ENCODE peak calls at places on chromosomes 16 and 17, in five cellular contexts. One of them, this sample, is unnamed.

GRCh38 chr16:2821483-2822157 is 4.6 kb downstream of the PRSS21 start:
- DNase-seq in tibial artery: peak; percentile 32
- DNase-seq in HCT116: no peak
- DNase-seq in pancreas: no peak
- DNase-seq in heart right ventricle: no peak
- DNase-seq in this sample: no peak

GRCh38 chr16:63185235-63185780 is 1149.1 kb upstream of the CDH8 start:
- DNase-seq in HCT116: no peak
- DNase-seq in tibial artery: no peak
- DNase-seq in pancreas: no peak
- DNase-seq in heart right ventricle: no peak
- DNase-seq in this sample: no peak

GRCh38 chr16:22250522-22250921 is 44.4 kb downstream of the EEF2K start:
- DNase-seq in pancreas: no peak
- DNase-seq in tibial artery: no peak
- DNase-seq in HCT116: no peak
- DNase-seq in heart right ventricle: no peak
- DNase-seq in this sample: no peak

GRCh38 chr17:43365356-43365755 is 33.4 kb upstream of the ARL4D start:
- DNase-seq in tibial artery: no peak
- DNase-seq in HCT116: no peak
- DNase-seq in heart right ventricle: no peak
- DNase-seq in pancreas: no peak
- DNase-seq in this sample: no peak

GRCh38 chr17:67245073-67245693 is at the start of gene HELZ:
- DNase-seq in tibial artery: peak; percentile 82
- DNase-seq in pancreas: peak; percentile 77
- DNase-seq in HCT116: peak; percentile 76
- DNase-seq in heart right ventricle: peak; percentile 80
- DNase-seq in this sample: no peak

GRCh38 chr16:68093816-68094613 is 8.8 kb downstream of the NFATC3 start:
- DNase-seq in HCT116: no peak
- DNase-seq in pancreas: no peak
- DNase-seq in tibial artery: no peak
- DNase-seq in heart right ventricle: no peak
- DNase-seq in this sample: no peak

GRCh38 chr17:57940217-57940616 is 15.0 kb downstream of the CUEDC1 start:
- DNase-seq in heart right ventricle: no peak
- DNase-seq in tibial artery: no peak
- DNase-seq in HCT116: no peak
- DNase-seq in pancreas: no peak
- DNase-seq in this sample: no peak

GRCh38 chr17:8056232-8056975 is 17.5 kb downstream of the ALOX15B start:
- DNase-seq in pancreas: no peak
- DNase-seq in heart right ventricle: peak; percentile 23
- DNase-seq in HCT116: no peak
- DNase-seq in tibial artery: peak; percentile 77
- DNase-seq in this sample: no peak

GRCh38 chr16:58495861-58496331 is 4.0 kb upstream of the NDRG4 start:
- DNase-seq in heart right ventricle: no peak
- DNase-seq in tibial artery: no peak
- DNase-seq in HCT116: no peak
- DNase-seq in pancreas: no peak
- DNase-seq in this sample: no peak

GRCh38 chr16:52408197-52408845 is 138.6 kb downstream of the TOX3 start:
- DNase-seq in pancreas: no peak
- DNase-seq in tibial artery: no peak
- DNase-seq in heart right ventricle: no peak
- DNase-seq in HCT116: no peak
- DNase-seq in this sample: no peak

GRCh38 chr17:59668816-59669215 is 38.4 kb downstream of the PTRH2 start:
- DNase-seq in pancreas: no peak
- DNase-seq in tibial artery: no peak
- DNase-seq in heart right ventricle: no peak
- DNase-seq in HCT116: peak; percentile 49
- DNase-seq in this sample: no peak

GRCh38 chr17:54968259-54968953 is at the start of the genes COX11 and STXBP4:
- DNase-seq in HCT116: peak; percentile 98
- DNase-seq in pancreas: peak; percentile 94
- DNase-seq in heart right ventricle: peak; percentile 94
- DNase-seq in tibial artery: peak; percentile 98
- DNase-seq in this sample: peak; percentile 84

GRCh38 chr17:29648005-29648404 is 25.3 kb upstream of the CORO6 start:
- DNase-seq in heart right ventricle: no peak
- DNase-seq in HCT116: no peak
- DNase-seq in tibial artery: no peak
- DNase-seq in pancreas: no peak
- DNase-seq in this sample: no peak

GRCh38 chr17:82943751-82944150 is 103.9 kb upstream of the ZNF750 start:
- DNase-seq in heart right ventricle: no peak
- DNase-seq in HCT116: no peak
- DNase-seq in tibial artery: peak; percentile 50
- DNase-seq in pancreas: no peak
- DNase-seq in this sample: no peak

GRCh38 chr16:67157892-67158635 is 1.6 kb downstream of the TRADD start:
- DNase-seq in tibial artery: no peak
- DNase-seq in HCT116: no peak
- DNase-seq in pancreas: no peak
- DNase-seq in heart right ventricle: no peak
- DNase-seq in this sample: no peak

GRCh38 chr16:86664518-86665318 is 86.4 kb downstream of the FOXL1 start:
- DNase-seq in pancreas: no peak
- DNase-seq in heart right ventricle: no peak
- DNase-seq in tibial artery: peak; percentile 77
- DNase-seq in HCT116: peak; percentile 96
- DNase-seq in this sample: peak; percentile 79

GRCh38 chr17:44473367-44473766 is 29.8 kb downstream of the GPATCH8 start:
- DNase-seq in tibial artery: no peak
- DNase-seq in pancreas: no peak
- DNase-seq in heart right ventricle: no peak
- DNase-seq in HCT116: no peak
- DNase-seq in this sample: no peak

GRCh38 chr16:18942069-18942468 is 15.9 kb upstream of the SMG1 start:
- DNase-seq in heart right ventricle: no peak
- DNase-seq in tibial artery: no peak
- DNase-seq in pancreas: no peak
- DNase-seq in HCT116: no peak
- DNase-seq in this sample: no peak

GRCh38 chr16:10181196-10182162 is 749 bp downstream of the GRIN2A start:
- DNase-seq in pancreas: peak; percentile 50
- DNase-seq in HCT116: peak; percentile 21
- DNase-seq in tibial artery: peak; percentile 74
- DNase-seq in heart right ventricle: peak; percentile 45
- DNase-seq in this sample: peak; percentile 8

GRCh38 chr16:57689772-57690558 is 4.6 kb upstream of the DRC7 start:
- DNase-seq in tibial artery: peak; percentile 40
- DNase-seq in heart right ventricle: peak; percentile 23
- DNase-seq in pancreas: no peak
- DNase-seq in HCT116: no peak
- DNase-seq in this sample: no peak

GRCh38 chr17:70644093-70644492 is 474.8 kb downstream of the KCNJ2 start:
- DNase-seq in tibial artery: no peak
- DNase-seq in HCT116: no peak
- DNase-seq in heart right ventricle: no peak
- DNase-seq in pancreas: no peak
- DNase-seq in this sample: no peak

GRCh38 chr17:49514374-49514738 is 19.3 kb downstream of the NGFR start:
- DNase-seq in tibial artery: peak; percentile 64
- DNase-seq in HCT116: no peak
- DNase-seq in heart right ventricle: no peak
- DNase-seq in pancreas: no peak
- DNase-seq in this sample: no peak

GRCh38 chr17:21095735-21096134 is 31.0 kb upstream of the DHRS7B start:
- DNase-seq in pancreas: no peak
- DNase-seq in tibial artery: no peak
- DNase-seq in HCT116: no peak
- DNase-seq in heart right ventricle: no peak
- DNase-seq in this sample: no peak

GRCh38 chr17:72618018-72618509 is 474.4 kb downstream of the SLC39A11 start:
- DNase-seq in pancreas: peak; percentile 41
- DNase-seq in heart right ventricle: no peak
- DNase-seq in HCT116: peak; percentile 66
- DNase-seq in tibial artery: no peak
- DNase-seq in this sample: peak; percentile 67

GRCh38 chr17:19336938-19337711 is 25.4 kb downstream of the B9D1 start:
- DNase-seq in HCT116: no peak
- DNase-seq in pancreas: no peak
- DNase-seq in heart right ventricle: no peak
- DNase-seq in tibial artery: no peak
- DNase-seq in this sample: no peak

GRCh38 chr16:64532117-64532516 is 589.7 kb downstream of the CDH11 start:
- DNase-seq in HCT116: no peak
- DNase-seq in heart right ventricle: no peak
- DNase-seq in pancreas: no peak
- DNase-seq in tibial artery: no peak
- DNase-seq in this sample: no peak

GRCh38 chr16:65154321-65154720 is 32.5 kb upstream of the CDH11 start:
- DNase-seq in heart right ventricle: no peak
- DNase-seq in HCT116: no peak
- DNase-seq in pancreas: no peak
- DNase-seq in tibial artery: no peak
- DNase-seq in this sample: no peak

GRCh38 chr17:31594416-31594815 is 202.9 kb downstream of the RAB11FIP4 start:
- DNase-seq in heart right ventricle: no peak
- DNase-seq in tibial artery: no peak
- DNase-seq in pancreas: no peak
- DNase-seq in HCT116: no peak
- DNase-seq in this sample: no peak
- H3K27ac ChIP-seq in heart right ventricle: no peak overlapping the region
- H3K27ac ChIP-seq in tibial artery: peak overlapping the region; percentile 64
- H3K27ac ChIP-seq in pancreas: no peak overlapping the region
- H3K27ac ChIP-seq in HCT116: no peak overlapping the region
- H3K27ac ChIP-seq in this sample: peak overlapping the region; percentile 82

DNA sequence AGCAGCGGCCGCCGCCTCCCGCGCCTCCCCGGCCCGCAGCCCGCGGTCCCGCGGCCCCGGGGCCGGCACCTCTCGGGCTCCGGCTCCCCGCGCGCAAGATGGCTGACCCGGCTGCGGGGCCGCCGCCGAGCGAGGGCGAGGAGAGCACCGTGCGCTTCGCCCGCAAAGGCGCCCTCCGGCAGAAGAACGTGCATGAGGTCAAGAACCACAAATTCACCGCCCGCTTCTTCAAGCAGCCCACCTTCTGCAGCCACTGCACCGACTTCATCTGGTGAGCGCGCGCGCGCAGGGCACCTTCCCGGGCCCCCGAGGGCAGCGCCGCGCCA is 258 bp downstream of the PRKCB start:
- DNase-seq in tibial artery: no peak
- DNase-seq in HCT116: no peak
- DNase-seq in pancreas: no peak
- DNase-seq in heart right ventricle: no peak
- DNase-seq in this sample: no peak
- H3K27ac ChIP-seq in tibial artery: no peak overlapping the region
- H3K27ac ChIP-seq in HCT116: no peak overlapping the region
- H3K27ac ChIP-seq in pancreas: no peak overlapping the region
- H3K27ac ChIP-seq in heart right ventricle: no peak overlapping the region
- H3K27ac ChIP-seq in this sample: no peak overlapping the region

GRCh38 chr17:48103379-48103715 is 2.1 kb upstream of the CBX1 start:
- DNase-seq in tibial artery: no peak
- DNase-seq in heart right ventricle: no peak
- DNase-seq in HCT116: no peak
- DNase-seq in pancreas: no peak
- DNase-seq in this sample: no peak

GRCh38 chr17:48101012-48101720 is at the start of gene CBX1:
- DNase-seq in heart right ventricle: peak; percentile 93
- DNase-seq in tibial artery: peak; percentile 95
- DNase-seq in HCT116: peak; percentile 94
- DNase-seq in pancreas: peak; percentile 93
- DNase-seq in this sample: no peak

GRCh38 chr17:48102700-48103378 is 1.6 kb upstream of the CBX1 start:
- DNase-seq in pancreas: no peak
- DNase-seq in HCT116: no peak
- DNase-seq in tibial artery: no peak
- DNase-seq in heart right ventricle: no peak
- DNase-seq in this sample: no peak

GRCh38 chr17:48100591-48101011 is 677 bp downstream of the CBX1 start:
- DNase-seq in pancreas: peak; percentile 39
- DNase-seq in heart right ventricle: peak; percentile 30
- DNase-seq in HCT116: peak; percentile 68
- DNase-seq in tibial artery: peak; percentile 76
- DNase-seq in this sample: no peak

DNA sequence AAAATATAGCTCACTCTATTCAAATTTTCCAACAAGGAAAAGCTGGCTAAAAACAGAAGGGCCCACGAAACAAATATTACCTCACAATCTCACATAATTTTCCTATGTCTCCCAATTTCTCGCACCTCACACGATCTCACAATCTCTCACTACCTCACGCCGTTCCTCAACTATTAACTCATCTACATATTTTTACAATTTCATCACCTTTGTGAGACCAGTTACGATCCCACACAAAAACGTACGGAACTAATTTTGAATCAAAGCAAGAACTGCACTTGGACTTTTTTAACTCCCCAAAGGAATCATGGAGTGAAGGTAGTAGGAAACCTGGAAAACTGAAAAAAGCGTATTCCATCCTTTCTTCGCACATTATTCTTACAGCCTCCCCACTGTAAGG is 1.1 kb downstream of the CBX1 start:
- DNase-seq in HCT116: no peak
- DNase-seq in tibial artery: no peak
- DNase-seq in pancreas: no peak
- DNase-seq in heart right ventricle: no peak
- DNase-seq in this sample: no peak
- H3K27ac ChIP-seq in HCT116: peak overlapping the region; percentile 95
- H3K27ac ChIP-seq in tibial artery: peak overlapping the region; percentile 83
- H3K27ac ChIP-seq in pancreas: no peak overlapping the region
- H3K27ac ChIP-seq in heart right ventricle: no peak overlapping the region
- H3K27ac ChIP-seq in this sample: peak overlapping the region; percentile 86

GRCh38 chr16:82638095-82638798 is 11.5 kb downstream of the CDH13 start:
- DNase-seq in tibial artery: no peak
- DNase-seq in pancreas: no peak
- DNase-seq in heart right ventricle: no peak
- DNase-seq in HCT116: no peak
- DNase-seq in this sample: no peak

GRCh38 chr16:82636958-82637357 is 10.2 kb downstream of the CDH13 start:
- DNase-seq in heart right ventricle: no peak
- DNase-seq in tibial artery: no peak
- DNase-seq in pancreas: no peak
- DNase-seq in HCT116: no peak
- DNase-seq in this sample: no peak

GRCh38 chr16:82639666-82640336 is 13.0 kb downstream of the CDH13 start:
- DNase-seq in heart right ventricle: peak; percentile 55
- DNase-seq in pancreas: no peak
- DNase-seq in tibial artery: no peak
- DNase-seq in HCT116: peak; percentile 42
- DNase-seq in this sample: no peak

GRCh38 chr16:82641336-82641984 is 14.7 kb downstream of the CDH13 start:
- DNase-seq in pancreas: no peak
- DNase-seq in tibial artery: no peak
- DNase-seq in heart right ventricle: no peak
- DNase-seq in HCT116: no peak
- DNase-seq in this sample: no peak

DNA sequence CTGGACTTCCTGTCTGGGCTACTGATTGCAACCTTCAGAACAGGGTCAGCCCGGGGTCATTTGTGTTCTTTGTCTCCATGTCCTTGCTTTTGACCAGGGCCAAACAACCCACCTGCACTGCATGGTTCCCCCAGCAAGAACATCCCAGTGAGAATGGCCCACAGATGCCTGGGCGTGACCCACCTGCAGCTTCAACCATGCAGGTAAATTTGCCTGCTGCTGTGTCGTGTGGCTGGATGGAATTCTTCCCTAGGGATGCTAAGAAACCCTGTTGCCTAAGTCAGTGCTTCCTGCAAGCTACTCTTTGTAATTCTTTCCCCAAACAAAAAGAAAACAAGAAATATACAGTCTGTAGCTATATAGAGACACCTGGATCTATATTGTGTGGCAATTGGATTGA is 12.5 kb downstream of the CDH13 start:
- DNase-seq in heart right ventricle: no peak
- DNase-seq in tibial artery: no peak
- DNase-seq in pancreas: no peak
- DNase-seq in HCT116: no peak
- DNase-seq in this sample: no peak
- H3K27ac ChIP-seq in heart right ventricle: no peak overlapping the region
- H3K27ac ChIP-seq in tibial artery: no peak overlapping the region
- H3K27ac ChIP-seq in pancreas: no peak overlapping the region
- H3K27ac ChIP-seq in HCT116: no peak overlapping the region
- H3K27ac ChIP-seq in this sample: peak overlapping the region; percentile 72

This sample was measured in epithelial cell of prostate.